ENCODE peak calls at places on chromosomes 2 and 18, in six cellular contexts. U is cerebellum; V is CD8-positive, alpha-beta memory T cell; X is lower lobe of right lung; K is K562; H is activated CD8-positive, alpha-beta memory T cell treated with anti-CD3 and anti-CD28 coated beads, Interleukin-2, amount 10 ng/mL, durations not matched to agents 7 days and 5 days. E is an unnamed sample.

GRCh38 chr2:46749042-46749461 is 166.6 kb downstream of the MCFD2 start:
- DNase-seq in X (no peak), V (no peak), H (no peak), U (no peak), K (peak; percentile 68), E (peak; percentile 36)

GRCh38 chr18:49878996-49879585 is 65.8 kb upstream of the ACAA2 start:
- DNase-seq in K (no peak), U (peak; percentile 59), V (no peak), X (no peak), H (no peak), E (no peak)

GRCh38 chr2:144230452-144231085 is 289.4 kb downstream of the ZEB2 start:
- DNase-seq in X (no peak), K (peak; percentile 30), V (no peak), U (no peak), H (no peak), E (no peak)

GRCh38 chr2:236254021-236254420 is 10.2 kb downstream of the ASB18 start:
- DNase-seq in K (no peak), H (no peak), X (no peak), V (no peak), U (no peak), E (no peak)

GRCh38 chr18:23779696-23780303 is 90.5 kb downstream of the LAMA3 start:
- DNase-seq in X (no peak), V (no peak), H (no peak), K (no peak), U (no peak), E (no peak)

GRCh38 chr2:236112466-236112865 is 55.7 kb downstream of the GBX2 start:
- DNase-seq in H (no peak), U (no peak), V (no peak), X (no peak), K (no peak), E (no peak)

GRCh38 chr18:38695559-38696270 is 1130.1 kb upstream of the CELF4 start:
- DNase-seq in U (no peak), H (no peak), V (no peak), K (no peak), X (no peak), E (no peak)

GRCh38 chr2:47089083-47089464 is 66.0 kb downstream of the STPG4 start:
- DNase-seq in X (no peak), V (no peak), K (peak; percentile 76), U (no peak), H (no peak), E (no peak)

E was measured in pulmonary artery endothelial cell.